ENCODE peak calls at places on chromosomes 16 and 17, in ten cellular contexts. U is stomach, Y is HCT116, Q is endodermal cell, D is fibroblast of the aortic adventitia, O is astrocyte of the spinal cord, N is HL-60, J is neural progenitor cell, C is left lung, Z is heart right ventricle. E is an unnamed sample.

GRCh38 chr17:43171761-43172487 is 910 bp downstream of the NBR1 start:
- DNase-seq in Z (no peak), Q (peak), O (peak), N (peak), Y (peak), J (peak), D (peak), U (no peak), C (no peak), E (peak)

GRCh38 chr17:66466933-66467367 is 164.5 kb downstream of the PRKCA start:
- DNase-seq in C (no peak), Q (no peak), O (peak), U (no peak), D (peak), Z (no peak), J (no peak), Y (peak), N (peak), E (peak)

GRCh38 chr17:31564883-31565297 is 173.4 kb downstream of the RAB11FIP4 start:
- DNase-seq in C (no peak), J (peak), N (no peak), O (peak), D (no peak), U (no peak), Q (peak), Z (no peak), Y (no peak), E (peak)

GRCh38 chr17:80618304-80618703 is 73.7 kb downstream of the RPTOR start:
- DNase-seq in C (no peak), J (no peak), Z (no peak), Q (no peak), U (no peak), N (no peak), Y (no peak), O (no peak), D (no peak), E (no peak)

GRCh38 chr16:67563708-67564468 is 1.6 kb downstream of the CTCF start:
- DNase-seq in Z (no peak), U (peak), C (no peak), Q (no peak), N (peak), O (peak), D (peak), Y (no peak), J (peak), E (peak)

GRCh38 chr17:30376621-30377452 is 1.9 kb upstream of the CPD start:
- DNase-seq in Q (no peak), Y (no peak), J (no peak), Z (no peak), D (peak), N (no peak), O (peak), U (no peak), C (no peak), E (peak)

GRCh38 chr17:67386965-67387551 is 10.0 kb downstream of the PITPNC1 start:
- DNase-seq in Y (peak), O (peak), C (peak), Z (peak), Q (peak), U (peak), N (no peak), D (peak), J (peak), E (peak)

GRCh38 chr17:7839890-7840260 is 5.9 kb downstream of the KDM6B start:
- DNase-seq in Y (no peak), Q (peak), C (peak), D (peak), Z (no peak), J (peak), U (no peak), N (no peak), O (peak), E (peak)

GRCh38 chr17:77935121-77935571 is 23.4 kb upstream of the TNRC6C start:
- DNase-seq in U (no peak), O (no peak), C (no peak), Y (no peak), D (no peak), Z (no peak), N (no peak), J (peak), Q (peak), E (no peak)

GRCh38 chr16:80045944-80046660 is 445.6 kb upstream of the MAF start:
- DNase-seq in Z (no peak), O (no peak), J (peak), D (no peak), U (no peak), Q (no peak), N (no peak), C (no peak), Y (no peak), E (no peak)

GRCh38 chr16:57497121-57497520 is 10.8 kb upstream of the DOK4 start:
- DNase-seq in Y (no peak), D (no peak), Z (no peak), U (no peak), O (no peak), Q (peak), N (no peak), C (peak), J (no peak), E (no peak)

GRCh38 chr17:50238594-50239287 is 35.5 kb upstream of the TMEM92 start:
- DNase-seq in J (no peak), Z (no peak), D (peak), C (no peak), O (no peak), N (no peak), Q (no peak), Y (no peak), U (no peak), E (peak)

GRCh38 chr16:58157239-58157638 is 28.1 kb upstream of the CFAP20 start:
- DNase-seq in U (no peak), N (no peak), Y (no peak), Z (no peak), J (no peak), Q (no peak), D (no peak), C (no peak), O (no peak), E (no peak)

GRCh38 chr17:7408341-7408740 is 696 bp downstream of the NLGN2 start:
- DNase-seq in U (no peak), J (no peak), Q (peak), O (no peak), Y (no peak), D (no peak), Z (no peak), N (no peak), C (no peak), E (no peak)

GRCh38 chr17:27247071-27247957 is 46.6 kb upstream of the WSB1 start:
- DNase-seq in C (no peak), N (no peak), D (peak), Z (peak), Y (no peak), O (peak), J (no peak), U (peak), Q (no peak), E (peak)

GRCh38 chr16:10594312-10594950 is 14.0 kb upstream of the EMP2 start:
- DNase-seq in O (no peak), J (no peak), Y (no peak), Z (no peak), N (no peak), D (no peak), C (peak), Q (no peak), U (peak), E (no peak)

GRCh38 chr16:72928089-72928981 is 119.6 kb downstream of the ZFHX3 start:
- DNase-seq in D (no peak), Q (no peak), Y (no peak), J (no peak), U (no peak), O (no peak), C (no peak), N (no peak), Z (no peak), E (no peak)

GRCh38 chr16:72926671-72927070 is 121.3 kb downstream of the ZFHX3 start:
- DNase-seq in C (no peak), O (no peak), Y (no peak), D (no peak), J (no peak), Z (no peak), Q (no peak), U (no peak), N (no peak), E (no peak)

GRCh38 chr16:72924918-72925630 is 122.9 kb downstream of the ZFHX3 start:
- DNase-seq in D (no peak), Q (no peak), U (peak), Y (no peak), Z (no peak), C (no peak), N (no peak), J (no peak), O (no peak), E (no peak)

GRCh38 chr16:72925631-72925979 is 122.3 kb downstream of the ZFHX3 start:
- DNase-seq in U (no peak), D (no peak), O (no peak), J (no peak), Z (no peak), N (no peak), Q (no peak), Y (no peak), C (no peak), E (no peak)

GRCh38 chr16:72927199-72928088 is 120.5 kb downstream of the ZFHX3 start:
- DNase-seq in J (no peak), O (peak), Y (no peak), U (no peak), C (peak), D (peak), N (peak), Z (no peak), Q (no peak), E (peak)
- H3K4me3 ChIP-seq in J (no peak), O (no peak), Y (no peak), U (no peak), C (no peak), D (no peak), N (peak), Z (no peak), Q (no peak), E (no peak)

GRCh38 chr16:53220585-53220984 is 165.8 kb downstream of the CHD9 start:
- DNase-seq in N (no peak), Y (no peak), Z (no peak), C (no peak), O (peak), J (peak), U (no peak), D (peak), Q (peak), E (peak)
- TF ChIP-seq CTCF in N (no peak), Y (peak), Z (peak), C (no peak), O (peak), J (peak), U (no peak), D (peak), Q (peak), E (peak)

DNA sequence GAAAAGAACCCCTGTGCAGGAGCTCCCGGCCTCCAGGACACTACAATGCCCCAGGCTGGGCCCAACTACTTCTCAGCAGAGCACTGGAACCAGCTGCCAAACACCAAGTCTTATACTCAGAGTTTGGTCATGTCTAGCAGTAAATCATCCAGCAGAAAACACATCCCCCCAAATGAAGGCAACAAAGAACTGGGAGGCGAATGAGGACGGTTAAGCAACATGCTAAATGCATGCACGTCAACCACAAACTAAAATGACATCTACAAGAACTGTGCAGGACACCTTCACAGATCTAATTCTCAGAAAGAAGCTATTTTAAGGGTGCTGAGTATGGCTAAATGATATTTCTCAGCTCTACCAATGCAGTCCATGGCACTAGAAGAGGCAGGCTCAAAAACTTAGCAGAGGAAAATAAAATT is 7.6 kb upstream of the IRX5 start:
- DNase-seq in C (no peak), O (no peak), Q (no peak), D (no peak), U (no peak), J (no peak), Y (no peak), N (peak), Z (no peak), E (no peak)
- H3K4me3 ChIP-seq in C (no peak), O (no peak), Q (peak), D (no peak), U (no peak), J (no peak), Y (no peak), N (no peak), Z (peak), E (no peak)

GRCh38 chr17:41782142-41782541 is 4.4 kb downstream of the JUP start:
- DNase-seq in J (no peak), Z (peak), O (no peak), N (no peak), C (no peak), U (peak), D (no peak), Q (no peak), Y (no peak), E (peak)
- TF ChIP-seq CTCF in J (no peak), Z (no peak), O (no peak), N (no peak), C (no peak), U (no peak), D (no peak), Q (no peak), Y (no peak), E (no peak)

GRCh38 chr17:72152392-72152727 is 31.5 kb downstream of the SOX9 start:
- DNase-seq in Q (no peak), J (no peak), O (no peak), Y (no peak), N (no peak), U (no peak), C (no peak), Z (no peak), D (peak), E (peak)

GRCh38 chr17:72145972-72146755 is 25.3 kb downstream of the SOX9 start:
- DNase-seq in Q (no peak), C (no peak), J (no peak), Z (no peak), Y (no peak), N (no peak), U (no peak), O (peak), D (no peak), E (no peak)

GRCh38 chr17:72150632-72151460 is 30.0 kb downstream of the SOX9 start:
- DNase-seq in Q (peak), Z (no peak), U (no peak), J (peak), D (no peak), N (no peak), Y (no peak), O (no peak), C (no peak), E (no peak)

DNA sequence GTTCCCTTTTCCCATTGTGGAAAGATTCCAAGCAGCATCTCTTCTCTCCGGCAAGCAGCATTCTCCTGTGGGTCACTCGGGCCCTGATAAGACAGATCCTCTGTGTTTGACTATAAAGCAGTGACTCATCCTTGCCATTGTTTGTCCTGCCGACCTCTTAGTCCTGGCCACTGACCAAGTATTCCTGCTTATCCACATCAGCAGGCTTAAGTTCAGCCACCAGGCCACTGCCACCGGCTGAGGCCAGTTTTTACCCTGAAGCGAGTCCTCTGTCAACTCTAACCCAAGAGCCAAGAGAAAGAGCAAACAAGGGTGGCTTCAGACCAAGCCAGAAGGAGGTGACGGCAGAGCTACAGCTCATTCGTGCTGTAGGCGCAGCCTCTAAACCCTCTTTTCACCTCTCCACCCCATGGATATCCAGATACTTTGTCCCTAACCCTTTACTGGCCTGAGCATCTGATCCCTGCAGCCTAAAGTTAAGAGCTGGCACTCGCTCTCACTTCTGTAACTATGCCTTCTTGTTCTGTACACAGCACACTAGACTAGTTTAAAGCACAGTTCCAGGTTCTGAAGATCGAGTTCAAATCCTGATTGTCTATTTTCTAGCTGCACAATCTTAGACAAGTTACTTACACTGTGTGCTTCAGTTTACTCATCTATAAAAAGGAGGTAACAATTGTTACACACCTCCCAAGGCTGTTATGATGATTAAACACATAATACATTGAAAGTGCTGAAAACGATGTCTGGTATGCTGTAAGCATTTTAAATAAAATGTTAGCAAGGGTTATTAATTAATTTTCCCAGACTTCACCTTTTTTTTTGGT is 31.0 kb downstream of the SOX9 start:
- DNase-seq in J (peak), O (peak), C (no peak), Q (peak), Z (peak), U (peak), D (peak), Y (peak), N (no peak), E (peak)
- H3K4me3 ChIP-seq in J (no peak), O (no peak), C (no peak), Q (no peak), Z (peak), U (no peak), D (no peak), Y (peak), N (no peak), E (no peak)

GRCh38 chr16:85557083-85557975 is 55.8 kb upstream of the GSE1 start:
- DNase-seq in O (no peak), D (peak), Z (no peak), Y (no peak), C (peak), U (no peak), Q (peak), N (no peak), J (peak), E (peak)
- TF ChIP-seq CTCF in O (no peak), D (no peak), Z (peak), Y (peak), C (no peak), U (no peak), Q (peak), N (no peak), J (no peak), E (no peak)

GRCh38 chr17:17508641-17509591 is 12.7 kb upstream of the RASD1 start:
- DNase-seq in D (no peak), Y (no peak), Z (no peak), C (peak), J (no peak), Q (no peak), U (no peak), O (no peak), N (no peak), E (no peak)

GRCh38 chr17:17508019-17508535 is 11.9 kb upstream of the RASD1 start:
- DNase-seq in C (peak), Y (no peak), U (no peak), Q (no peak), O (no peak), D (no peak), Z (no peak), N (no peak), J (no peak), E (no peak)

GRCh38 chr17:17510456-17511292 is 14.5 kb upstream of the RASD1 start:
- DNase-seq in U (no peak), Y (no peak), C (peak), Z (no peak), N (no peak), D (no peak), O (no peak), Q (no peak), J (no peak), E (no peak)

GRCh38 chr17:17511293-17511741 is 15.1 kb upstream of the RASD1 start:
- DNase-seq in D (no peak), Q (no peak), C (peak), Y (no peak), J (no peak), U (no peak), N (no peak), O (no peak), Z (no peak), E (no peak)

DNA sequence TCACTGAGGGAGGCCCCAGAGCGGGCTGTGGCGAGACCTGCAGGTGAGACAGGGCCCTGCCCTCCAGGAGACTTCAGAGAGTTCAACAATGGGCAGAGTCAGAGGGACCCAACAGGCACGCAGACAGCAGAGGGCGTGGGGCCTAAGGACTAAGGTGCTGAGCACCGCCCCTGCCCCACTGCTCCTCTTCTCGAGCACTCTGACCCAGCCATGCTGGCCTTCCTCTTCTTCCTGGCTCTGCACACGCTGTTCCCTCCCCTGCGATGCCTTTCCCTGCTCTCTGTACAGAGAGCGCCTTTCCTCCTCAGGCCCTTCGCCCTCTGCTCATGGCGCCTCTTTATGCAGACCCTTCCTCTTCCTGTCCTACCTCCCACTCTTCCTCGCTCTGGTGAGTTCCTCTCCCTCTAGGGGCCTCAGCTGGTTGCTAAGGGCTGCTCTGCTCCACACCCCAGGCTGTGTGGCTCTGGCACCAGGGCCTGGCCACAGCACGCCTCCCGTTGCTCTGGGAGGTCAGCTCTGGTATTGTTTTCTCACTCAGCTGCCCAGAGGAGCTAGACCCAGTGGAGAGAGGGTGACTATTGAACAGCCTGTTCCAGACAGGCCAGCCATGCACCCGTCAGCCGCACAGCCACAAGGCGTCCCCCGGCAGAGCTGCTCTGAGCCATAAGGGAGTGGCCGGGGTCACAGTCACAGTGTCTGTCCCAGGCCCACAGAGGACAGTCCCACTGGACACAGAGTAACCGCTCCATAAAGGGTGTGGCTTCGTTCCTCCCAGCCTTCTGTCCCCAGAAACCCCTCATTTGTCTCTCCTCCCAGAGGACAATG is 13.6 kb upstream of the RASD1 start:
- DNase-seq in U (no peak), J (no peak), D (no peak), Q (no peak), C (peak), O (no peak), Z (no peak), N (no peak), Y (no peak), E (no peak)
- H3K4me3 ChIP-seq in U (no peak), J (no peak), D (no peak), Q (no peak), C (no peak), O (no peak), Z (no peak), N (no peak), Y (no peak), E (no peak)

GRCh38 chr17:8885968-8886674 is 18.6 kb upstream of the PIK3R6 start:
- DNase-seq in N (no peak), D (no peak), Q (no peak), O (no peak), U (no peak), Y (peak), C (no peak), J (no peak), Z (no peak), E (no peak)

GRCh38 chr17:8890671-8891070 is 23.2 kb upstream of the PIK3R6 start:
- DNase-seq in J (no peak), Q (peak), U (no peak), Y (no peak), O (no peak), C (no peak), D (no peak), N (no peak), Z (no peak), E (no peak)

GRCh38 chr17:8888704-8889302 is 21.3 kb upstream of the PIK3R6 start:
- DNase-seq in Y (no peak), D (no peak), U (no peak), C (no peak), O (no peak), J (no peak), Q (no peak), N (no peak), Z (no peak), E (no peak)

GRCh38 chr17:8889458-8890210 is 22.2 kb upstream of the PIK3R6 start:
- DNase-seq in U (no peak), C (no peak), Q (peak), O (no peak), Z (no peak), D (no peak), J (no peak), Y (no peak), N (no peak), E (no peak)

GRCh38 chr17:8887834-8888703 is 20.6 kb upstream of the PIK3R6 start:
- DNase-seq in D (no peak), U (no peak), C (no peak), Y (no peak), O (peak), N (no peak), Z (peak), J (peak), Q (peak), E (peak)
- TF ChIP-seq CTCF in D (no peak), U (no peak), C (no peak), Y (peak), O (peak), N (no peak), Z (peak), J (peak), Q (peak), E (peak)